ENCODE peak calls at places on chromosomes 3 and 15, in seven cellular contexts. J is IMR-90, I is T-cell, R is left cardiac atrium, Y is heart right ventricle, D is SK-N-SH treated with all-trans-retinoic acid at 6 μM for 48 hours, V is right cardiac atrium. S is an unnamed sample.

GRCh38 chr3:119883461-119884160 is 101.7 kb downstream of the NR1I2 start:
- ATAC-seq in J (no peak), I (no peak), R (no peak), Y (no peak), D (no peak), V (no peak), S (no peak)

GRCh38 chr3:34408088-34408487 is 609.7 kb downstream of the PDCD6IP start:
- ATAC-seq in J (no peak), I (no peak), R (no peak), Y (no peak), D (no peak), V (no peak), S (no peak)

GRCh38 chr15:65970937-65971740 is 101.8 kb downstream of the RAB11A start:
- ATAC-seq in J (no peak), I (no peak), R (no peak), Y (no peak), D (no peak), V (no peak), S (no peak)

GRCh38 chr15:90642464-90643300 is 74.5 kb upstream of the BLM start:
- ATAC-seq in J (peak; percentile 34), I (peak; percentile 21), R (peak; percentile 13), Y (no peak), D (no peak), V (no peak), S (no peak)

GRCh38 chr15:31079519-31079918 is 22.0 kb downstream of the TRPM1 start:
- ATAC-seq in J (peak; percentile 82), I (no peak), R (no peak), Y (no peak), D (no peak), V (no peak), S (no peak)

GRCh38 chr3:162285252-162285651 is 788.6 kb downstream of the OTOL1 start:
- ATAC-seq in J (no peak), I (no peak), R (peak; percentile 78), Y (peak; percentile 67), D (no peak), V (peak; percentile 19), S (no peak)

GRCh38 chr3:71454513-71455423 is 128.8 kb downstream of the FOXP1 start:
- ATAC-seq in J (no peak), I (peak; percentile 57), R (no peak), Y (no peak), D (no peak), V (no peak), S (no peak)

GRCh38 chr3:27623085-27623753 is 98.9 kb downstream of the EOMES start:
- ATAC-seq in J (peak; percentile 36), I (no peak), R (peak; percentile 67), Y (peak; percentile 88), D (no peak), V (peak; percentile 91), S (peak; percentile 60)

GRCh38 chr3:63442918-63443317 is 164.8 kb downstream of the SYNPR start:
- ATAC-seq in J (no peak), I (no peak), R (no peak), Y (no peak), D (no peak), V (no peak), S (no peak)

S was measured in gastroesophageal sphincter.